ENCODE peak calls at places on chromosomes 5 and 9, in seven cellular contexts. K is ovary; O is tibial artery; G is left lung; B is effector memory CD4-positive, alpha-beta T cell; E is esophagus squamous epithelium; H is lower lobe of right lung. J is an unnamed sample. For H3K4me1, the result is how much of the 10 kb centered on the place peaks cover.

GRCh38 chr5:127041571-127041970 is 11.2 kb upstream of the MARCHF3 start:
- DNase-seq in K (no peak), O (no peak), G (no peak), B (no peak), E (no peak), H (no peak), J (no peak)

GRCh38 chr5:17218353-17219005 is 1.0 kb downstream of the BASP1 start:
- DNase-seq in K (peak), O (peak), G (no peak), B (no peak), E (no peak), H (peak), J (peak)

GRCh38 chr9:3179716-3180115 is 335.8 kb upstream of the PUM3 start:
- DNase-seq in K (no peak), O (no peak), G (no peak), B (no peak), E (no peak), H (no peak), J (no peak)

GRCh38 chr5:72465068-72465467 is 42.1 kb downstream of the ZNF366 start:
- DNase-seq in K (no peak), O (no peak), G (no peak), B (no peak), E (no peak), H (no peak), J (no peak)

GRCh38 chr5:35898952-35899351 is 39.5 kb downstream of the CAPSL start:
- DNase-seq in K (no peak), O (no peak), G (no peak), B (no peak), E (no peak), H (no peak), J (no peak)

GRCh38 chr5:26482076-26482816 is 556.1 kb downstream of the CDH9 start:
- DNase-seq in K (no peak), O (no peak), G (no peak), B (no peak), E (no peak), H (no peak), J (no peak)

GRCh38 chr5:98768160-98769005 is 5.1 kb upstream of the RGMB start:
- DNase-seq in K (peak), O (peak), G (no peak), B (no peak), E (no peak), H (peak), J (no peak)

GRCh38 chr5:173971681-173972080 is 17.3 kb upstream of the C5orf47 start:
- DNase-seq in K (no peak), O (no peak), G (no peak), B (no peak), E (no peak), H (no peak), J (no peak)

GRCh38 chr5:147098233-147098790 is 136.5 kb upstream of the STK32A start:
- DNase-seq in K (no peak), O (no peak), G (no peak), B (no peak), E (no peak), H (no peak), J (no peak)

GRCh38 chr5:15904894-15905805 is 274.4 kb downstream of the MARCHF11 start:
- DNase-seq in K (no peak), O (no peak), G (no peak), B (no peak), E (no peak), H (no peak), J (no peak)

GRCh38 chr9:114008667-114009410 is 69.3 kb downstream of the AMBP start:
- DNase-seq in K (peak), O (peak), G (no peak), B (no peak), E (no peak), H (no peak), J (no peak)

GRCh38 chr5:142977363-142978051 is 207.3 kb downstream of the ARHGAP26 start:
- DNase-seq in K (no peak), O (no peak), G (no peak), B (peak), E (no peak), H (no peak), J (no peak)

GRCh38 chr9:119639287-119639955 is 270.2 kb upstream of the BRINP1 start:
- DNase-seq in K (no peak), O (no peak), G (no peak), B (no peak), E (no peak), H (no peak), J (no peak)

DNA sequence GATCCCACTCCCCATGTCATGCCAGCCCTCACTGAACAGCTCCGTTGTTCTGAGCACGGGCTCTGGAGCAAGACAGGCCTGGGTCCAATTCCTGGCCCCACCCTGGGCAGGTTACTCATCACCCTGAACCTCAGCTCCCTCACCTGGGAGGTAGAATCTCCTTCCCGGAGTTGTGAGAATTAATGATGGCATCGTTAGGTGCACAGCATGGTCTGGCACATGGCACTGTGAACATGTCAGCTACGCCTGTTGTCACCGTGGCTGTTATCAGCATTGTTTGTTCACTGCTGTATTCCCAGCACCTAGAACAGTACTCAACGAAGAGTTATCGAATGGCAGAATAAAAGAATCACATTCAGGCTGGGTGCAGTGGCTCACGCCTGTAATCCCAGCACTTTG is 43.0 kb downstream of the LRSAM1 start:
- DNase-seq in K (no peak), O (no peak), G (no peak), B (no peak), E (no peak), H (no peak), J (no peak)
- H3K4me1 ChIP-seq in K (under half), O (under half), G (under half), B (under half), E (under half), H (under half), J (under half)

DNA sequence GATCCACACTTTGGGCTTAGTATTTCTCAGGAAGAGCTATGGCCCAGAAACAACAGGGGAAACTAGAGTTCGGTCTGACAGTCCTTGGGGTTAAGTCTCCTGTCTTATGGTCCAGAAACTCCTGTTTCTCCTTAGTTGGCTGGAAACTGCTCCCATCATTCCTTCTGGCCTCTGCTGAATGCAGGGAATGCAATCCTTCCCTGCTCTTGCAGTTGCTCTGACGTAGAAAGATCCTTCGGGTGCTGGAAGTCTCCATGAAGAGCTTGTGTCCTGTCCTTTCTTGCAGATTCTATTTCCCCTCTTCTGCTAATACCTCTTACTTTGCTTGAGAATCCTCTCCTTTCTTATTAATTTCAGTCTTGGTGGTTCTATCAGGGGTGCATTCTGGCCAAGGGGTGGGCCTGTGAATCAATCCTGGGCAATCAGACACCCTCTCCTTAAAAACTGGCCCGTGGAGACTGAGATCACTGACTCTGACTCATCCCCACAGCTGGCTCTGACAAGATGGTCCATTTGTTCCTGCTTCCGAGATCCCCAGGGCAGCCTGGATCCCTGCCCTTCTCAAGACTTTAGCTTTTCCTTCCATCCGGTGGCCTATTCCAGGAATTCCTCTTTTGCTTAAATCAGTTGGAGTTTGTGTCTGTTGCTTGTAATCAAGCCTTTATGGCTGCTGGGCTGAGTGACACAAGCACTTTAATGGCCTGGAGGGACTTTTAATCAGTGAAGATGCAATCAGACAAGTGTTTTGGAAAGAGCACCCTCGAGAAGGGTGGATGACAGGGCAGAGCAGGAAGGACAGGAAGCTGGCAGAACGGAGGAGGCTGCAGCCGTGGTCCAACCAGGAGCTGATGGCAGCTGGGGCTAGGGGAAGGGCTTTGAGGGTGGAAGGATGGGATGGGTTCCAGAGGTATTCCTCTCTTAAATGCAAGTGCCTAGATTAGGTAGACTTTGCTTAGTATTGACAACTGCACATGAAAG is 23.7 kb downstream of the PTGS1 start:
- DNase-seq in K (no peak), O (peak), G (no peak), B (no peak), E (no peak), H (no peak), J (no peak)
- H3K27ac ChIP-seq in K (no peak), O (peak), G (no peak), B (no peak), E (peak), H (peak), J (no peak)

DNA sequence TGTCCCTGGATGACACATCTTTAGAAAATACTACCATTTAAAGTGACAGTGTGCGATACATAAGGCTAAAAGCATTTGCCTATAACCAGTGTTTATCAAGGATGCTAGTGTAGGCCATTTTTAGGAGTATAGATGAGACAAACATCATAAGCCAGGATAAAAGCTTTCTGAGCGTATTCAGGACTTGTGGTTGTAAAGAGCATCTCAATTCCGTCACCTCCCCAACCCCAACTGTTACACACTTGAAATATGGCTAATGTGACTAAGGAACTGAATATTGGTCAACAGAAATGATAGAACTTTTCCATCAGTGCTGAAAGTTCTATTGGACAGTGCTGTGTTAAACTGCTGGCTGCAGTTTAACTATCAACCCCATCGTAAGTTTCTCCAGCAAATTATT is 4.5 kb downstream of the SNX18 start:
- DNase-seq in K (no peak), O (no peak), G (no peak), B (no peak), E (no peak), H (no peak), J (no peak)
- H3K4me1 ChIP-seq in K (under half), O (half or more), G (half or more), B (under half), E (under half), H (half or more), J (under half)

GRCh38 chr9:95142728-95143127 is 174.8 kb downstream of the FANCC start:
- DNase-seq in K (no peak), O (no peak), G (no peak), B (no peak), E (no peak), H (no peak), J (no peak)
- H3K27ac ChIP-seq in K (no peak), O (no peak), G (no peak), B (no peak), E (peak), H (no peak), J (no peak)

GRCh38 chr9:133348763-133349573 is 950 bp downstream of the RPL7A start:
- DNase-seq in K (no peak), O (no peak), G (no peak), B (no peak), E (no peak), H (no peak), J (no peak)

GRCh38 chr9:133351526-133351907 is 3.5 kb downstream of the RPL7A start:
- DNase-seq in K (no peak), O (no peak), G (no peak), B (no peak), E (no peak), H (no peak), J (no peak)

GRCh38 chr9:133351908-133352634 is 4.1 kb downstream of the RPL7A start:
- DNase-seq in K (no peak), O (no peak), G (no peak), B (no peak), E (no peak), H (no peak), J (peak)

GRCh38 chr9:133347985-133348762 is at the start of the genes MED22 and RPL7A:
- DNase-seq in K (peak), O (peak), G (peak), B (peak), E (peak), H (peak), J (peak)

GRCh38 chr9:133349965-133350624 is 2.1 kb downstream of the RPL7A start:
- DNase-seq in K (no peak), O (no peak), G (no peak), B (no peak), E (no peak), H (no peak), J (no peak)
- H3K4me1 ChIP-seq in K (under half), O (under half), G (under half), B (under half), E (under half), H (under half), J (under half)